ENCODE peak calls at places on chromosomes 2 and 18, in four cellular contexts. Y, W, K and D are unnamed samples.

GRCh38 chr2:178125125-178125524 is 12.9 kb downstream of the RBM45 start:
- DNase-seq in Y (no peak), W (no peak), K (no peak), D (no peak)

GRCh38 chr18:43013489-43013888 is 102.0 kb downstream of the RIT2 start:
- DNase-seq in Y (no peak), W (peak), K (no peak), D (no peak)

GRCh38 chr2:37387143-37387835 is 42.9 kb downstream of the QPCT start:
- DNase-seq in Y (no peak), W (peak), K (no peak), D (no peak)

GRCh38 chr2:144515694-144516416 is 4.1 kb downstream of the ZEB2 start:
- DNase-seq in Y (no peak), W (peak), K (no peak), D (no peak)

GRCh38 chr2:157488877-157489276 is 45.0 kb upstream of the CYTIP start:
- DNase-seq in Y (no peak), W (no peak), K (no peak), D (no peak)

GRCh38 chr18:42413870-42414269 is 458.8 kb downstream of the PIK3C3 start:
- DNase-seq in Y (no peak), W (peak), K (no peak), D (no peak)

GRCh38 chr2:222806606-222807036 is 54.2 kb upstream of the ACSL3 start:
- DNase-seq in Y (no peak), W (no peak), K (no peak), D (no peak)

GRCh38 chr2:103161456-103162289 is 399.8 kb downstream of the TMEM182 start:
- DNase-seq in Y (no peak), W (peak), K (no peak), D (no peak)

GRCh38 chr2:241810304-241811208 is 1.6 kb downstream of the NEU4 start:
- DNase-seq in Y (no peak), W (no peak), K (no peak), D (no peak)

GRCh38 chr2:105747254-105747909 is 2.7 kb downstream of the NCK2 start:
- DNase-seq in Y (no peak), W (no peak), K (no peak), D (no peak)

GRCh38 chr18:3402962-3403585 is 46.9 kb upstream of the TGIF1 start:
- DNase-seq in Y (no peak), W (peak), K (no peak), D (no peak)

GRCh38 chr2:196268538-196269338 is 97.4 kb upstream of the STK17B start:
- DNase-seq in Y (no peak), W (no peak), K (no peak), D (no peak)

GRCh38 chr2:43052944-43053306 is 173.5 kb downstream of the ZFP36L2 start:
- DNase-seq in Y (no peak), W (no peak), K (no peak), D (no peak)

GRCh38 chr2:134796373-134796772 is 42.0 kb upstream of the ACMSD start:
- DNase-seq in Y (no peak), W (no peak), K (no peak), D (no peak)

GRCh38 chr2:221073650-221074049 is 498.5 kb downstream of the EPHA4 start:
- DNase-seq in Y (no peak), W (no peak), K (no peak), D (no peak)

GRCh38 chr18:51647942-51648341 is 450.5 kb upstream of the MEX3C start:
- DNase-seq in Y (no peak), W (no peak), K (no peak), D (no peak)

GRCh38 chr2:27322301-27322765 is 564 bp downstream of the MPV17 start:
- DNase-seq in Y (no peak), W (peak), K (no peak), D (no peak)

GRCh38 chr2:58432491-58433166 is 191.5 kb upstream of the FANCL start:
- DNase-seq in Y (no peak), W (peak), K (no peak), D (no peak)

GRCh38 chr2:25981596-25982272 is 563 bp downstream of the KIF3C start:
- DNase-seq in Y (no peak), W (peak), K (no peak), D (no peak)

GRCh38 chr18:28439870-28440269 is 262.9 kb upstream of the CDH2 start:
- DNase-seq in Y (no peak), W (peak), K (no peak), D (no peak)

GRCh38 chr2:165147201-165148045 is 56.4 kb downstream of the SCN3A start:
- DNase-seq in Y (no peak), W (no peak), K (no peak), D (no peak)
- H3K4me3 ChIP-seq in Y (no peak), W (no peak), K (no peak), D (no peak)

DNA sequence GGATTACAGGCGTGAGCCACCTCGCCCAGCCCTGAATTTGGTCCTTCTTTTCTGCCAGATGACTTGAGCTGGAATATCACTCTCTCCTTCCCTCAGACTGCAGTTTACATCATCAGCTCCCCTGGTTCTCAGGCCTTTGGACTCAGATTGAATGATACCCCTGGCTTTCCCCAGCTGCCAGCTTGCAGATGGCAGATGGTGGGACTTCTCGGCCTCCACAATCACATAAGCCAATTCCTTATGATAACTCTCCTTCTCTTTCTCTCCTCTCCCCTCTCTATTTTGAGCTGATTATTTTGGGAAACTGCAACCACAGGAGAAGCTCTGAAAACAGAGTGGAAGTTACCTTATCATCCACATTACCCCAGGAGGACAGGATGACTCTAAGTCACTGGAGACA is 33.4 kb upstream of the ATP8B1 start:
- DNase-seq in Y (no peak), W (no peak), K (no peak), D (no peak)
- H3K4me3 ChIP-seq in Y (no peak), W (no peak), K (no peak), D (no peak)

GRCh38 chr2:101307503-101307902 is 998 bp downstream of the RNF149 start:
- DNase-seq in Y (no peak), W (no peak), K (no peak), D (no peak)

GRCh38 chr2:101303688-101304087 is 4.8 kb downstream of the RNF149 start:
- DNase-seq in Y (no peak), W (no peak), K (no peak), D (no peak)

GRCh38 chr2:101305492-101306123 is 2.9 kb downstream of the RNF149 start:
- DNase-seq in Y (no peak), W (peak), K (no peak), D (no peak)

GRCh38 chr2:101306410-101306809 is 2.1 kb downstream of the RNF149 start:
- DNase-seq in Y (no peak), W (no peak), K (no peak), D (no peak)

DNA sequence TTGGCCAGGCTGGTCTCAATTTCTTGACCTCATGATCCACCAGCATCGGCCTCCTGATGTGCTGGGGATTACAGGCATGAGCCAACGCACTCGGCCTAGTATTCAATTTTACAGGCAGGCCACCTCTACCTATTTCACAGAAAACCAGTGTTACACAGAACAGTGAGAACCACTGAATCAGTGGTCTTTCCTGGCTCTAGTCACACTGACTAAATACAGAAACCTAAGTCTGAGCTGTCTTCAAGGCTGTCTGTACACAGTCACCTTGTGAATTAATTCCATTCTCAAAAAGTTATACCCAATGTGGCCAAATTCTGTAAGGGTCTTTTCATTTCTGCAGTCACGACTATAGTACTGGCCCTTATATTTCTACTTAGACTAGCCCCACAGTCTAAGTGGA is 3.5 kb downstream of the RNF149 start:
- DNase-seq in Y (no peak), W (no peak), K (no peak), D (no peak)
- H3K4me3 ChIP-seq in Y (no peak), W (peak), K (no peak), D (no peak)

GRCh38 chr2:98935111-98935770 is 784 bp downstream of the CRACDL start:
- DNase-seq in Y (no peak), W (no peak), K (no peak), D (no peak)
- H3K4me3 ChIP-seq in Y (no peak), W (peak), K (peak), D (no peak)

GRCh38 chr2:127359520-127359919 is 28.3 kb downstream of the MAP3K2 start:
- DNase-seq in Y (no peak), W (no peak), K (no peak), D (no peak)
- H3K4me3 ChIP-seq in Y (no peak), W (no peak), K (no peak), D (no peak)

GRCh38 chr18:58660915-58661314 is 10.3 kb upstream of the MALT1 start:
- DNase-seq in Y (no peak), W (no peak), K (no peak), D (no peak)

GRCh38 chr18:58666176-58666575 is 5.1 kb upstream of the MALT1 start:
- DNase-seq in Y (no peak), W (peak), K (no peak), D (no peak)

GRCh38 chr18:58659691-58660090 is 11.6 kb upstream of the MALT1 start:
- DNase-seq in Y (no peak), W (no peak), K (no peak), D (no peak)

GRCh38 chr18:58661423-58661822 is 9.8 kb upstream of the MALT1 start:
- DNase-seq in Y (no peak), W (no peak), K (no peak), D (no peak)

DNA sequence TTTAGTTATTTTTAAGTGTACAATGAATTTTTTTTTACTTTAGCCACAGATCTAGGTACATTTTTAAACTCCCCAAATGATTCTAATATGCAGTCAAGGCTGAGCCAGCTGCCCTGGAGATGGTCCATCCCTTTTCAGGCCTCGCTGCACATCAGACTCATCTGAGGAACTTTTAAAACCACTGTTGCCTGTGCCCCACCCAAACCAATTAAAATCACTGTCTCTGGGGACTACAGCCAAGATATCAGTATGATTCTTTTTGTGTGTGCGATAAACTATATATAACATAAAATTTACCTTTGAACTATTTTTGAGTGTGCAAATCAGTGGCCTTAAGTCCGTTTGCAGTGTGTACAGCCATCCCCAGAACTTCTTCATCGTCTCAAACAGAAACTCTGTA is 9.1 kb upstream of the MALT1 start:
- DNase-seq in Y (no peak), W (no peak), K (no peak), D (no peak)
- H3K4me3 ChIP-seq in Y (no peak), W (no peak), K (no peak), D (no peak)